ENCODE peak calls at places on chromosome 3, in eight cellular contexts. I is psoas muscle, T is cardiac muscle cell, D is transverse colon, K is left ventricle myocardium inferior, X is sigmoid colon, B is heart left ventricle, E is H9. H is an unnamed sample.

GRCh38 chr3:19885468-19885867 is 48.5 kb downstream of the EFHB start:
- DNase-seq in T (peak; percentile 70), K (no peak), D (no peak), X (no peak), I (no peak), E (peak; percentile 35), B (no peak), H (no peak)

GRCh38 chr3:24496529-24497482 is 2.2 kb upstream of the THRB start:
- DNase-seq in X (peak; percentile 91), T (peak; percentile 95), E (peak; percentile 84), K (peak; percentile 78), B (peak; percentile 84), D (peak; percentile 77), I (peak; percentile 82), H (no peak)

GRCh38 chr3:172717493-172718088 is 6.7 kb upstream of the NCEH1 start:
- DNase-seq in X (no peak), B (no peak), D (no peak), K (no peak), I (no peak), E (no peak), T (no peak), H (no peak)

GRCh38 chr3:1609416-1609815 is 489.2 kb upstream of the CNTN4 start:
- DNase-seq in I (no peak), T (no peak), X (no peak), B (no peak), K (no peak), E (no peak), D (no peak), H (no peak)

GRCh38 chr3:58824285-58824684 is 157.7 kb upstream of the FAM3D start:
- DNase-seq in I (no peak), B (no peak), X (no peak), T (peak; percentile 65), D (peak; percentile 79), K (peak; percentile 20), E (peak; percentile 59), H (no peak)

GRCh38 chr3:53231532-53232511 is 24.0 kb downstream of the TKT start:
- DNase-seq in D (no peak), B (no peak), E (no peak), I (peak; percentile 37), K (peak; percentile 10), T (no peak), X (no peak), H (no peak)

GRCh38 chr3:52089691-52090090 is 33.3 kb upstream of the DUSP7 start:
- DNase-seq in I (peak; percentile 21), K (no peak), E (no peak), D (no peak), B (no peak), X (no peak), T (no peak), H (no peak)

GRCh38 chr3:196517919-196518318 is 2.8 kb upstream of the SMCO1 start:
- DNase-seq in T (peak; percentile 37), D (no peak), I (no peak), X (no peak), E (peak; percentile 53), B (no peak), K (no peak), H (no peak)

GRCh38 chr3:141373232-141373631 is 4.9 kb downstream of the ZBTB38 start:
- DNase-seq in K (no peak), E (no peak), D (no peak), X (no peak), T (no peak), I (no peak), B (no peak), H (no peak)

GRCh38 chr3:73497646-73498406 is 126.9 kb downstream of the PDZRN3 start:
- DNase-seq in B (no peak), K (no peak), X (no peak), I (no peak), E (no peak), D (no peak), T (no peak), H (no peak)

GRCh38 chr3:151538706-151539403 is 78.0 kb upstream of the IGSF10 start:
- DNase-seq in I (no peak), X (peak; percentile 64), B (no peak), T (peak; percentile 29), E (no peak), K (no peak), D (no peak), H (no peak)

GRCh38 chr3:12138044-12138443 is 20.7 kb downstream of the TIMP4 start:
- DNase-seq in X (no peak), K (no peak), I (no peak), T (peak; percentile 55), E (peak; percentile 44), B (no peak), D (peak; percentile 35), H (no peak)

GRCh38 chr3:98814799-98815450 is 51.8 kb downstream of the ST3GAL6 start:
- DNase-seq in B (no peak), K (no peak), E (no peak), X (no peak), T (peak; percentile 73), I (no peak), D (no peak), H (no peak)

GRCh38 chr3:123046262-123046873 is 18.8 kb upstream of the SEMA5B start:
- DNase-seq in D (no peak), T (no peak), K (no peak), X (no peak), E (no peak), I (no peak), B (no peak), H (no peak)

GRCh38 chr3:25781145-25781757 is 2.0 kb downstream of the NGLY1 start:
- DNase-seq in X (no peak), E (no peak), D (no peak), I (no peak), T (no peak), B (no peak), K (no peak), H (no peak)

GRCh38 chr3:163476179-163476578 is 1602.1 kb downstream of the SI start:
- DNase-seq in D (no peak), T (no peak), I (no peak), E (no peak), X (no peak), B (no peak), K (no peak), H (no peak)

GRCh38 chr3:102090646-102091045 is 241.3 kb downstream of the NFKBIZ start:
- DNase-seq in E (no peak), T (no peak), I (no peak), B (no peak), D (no peak), K (no peak), X (no peak), H (no peak)

GRCh38 chr3:96059301-96059700 is 755.1 kb upstream of the EPHA6 start:
- DNase-seq in X (no peak), B (no peak), D (no peak), T (no peak), E (no peak), I (no peak), K (no peak), H (no peak)

GRCh38 chr3:3154879-3155610 is 24.4 kb downstream of the CRBN start:
- DNase-seq in D (no peak), I (no peak), X (no peak), E (no peak), T (no peak), K (no peak), B (no peak), H (no peak)

GRCh38 chr3:108475220-108475782 is 35.1 kb downstream of the MYH15 start:
- DNase-seq in D (no peak), B (no peak), K (no peak), T (no peak), X (no peak), I (no peak), E (no peak), H (no peak)

GRCh38 chr3:125003369-125003853 is 52.4 kb downstream of the HEG1 start:
- DNase-seq in I (peak; percentile 90), E (no peak), K (peak; percentile 68), B (no peak), T (peak; percentile 78), D (peak; percentile 34), X (peak; percentile 91), H (no peak)

GRCh38 chr3:111582114-111582461 is 13.1 kb downstream of the ZBED2 start:
- DNase-seq in D (no peak), B (no peak), T (peak; percentile 57), X (no peak), E (no peak), I (no peak), K (no peak), H (no peak)

GRCh38 chr3:67094769-67095168 is 96.7 kb downstream of the KBTBD8 start:
- DNase-seq in D (no peak), T (peak; percentile 55), X (peak; percentile 63), I (no peak), K (no peak), E (no peak), B (no peak), H (no peak)

GRCh38 chr3:189393598-189393997 is 221.8 kb downstream of the TPRG1 start:
- DNase-seq in D (peak; percentile 21), K (no peak), X (no peak), T (peak; percentile 47), I (no peak), E (no peak), B (no peak), H (no peak)
- H3K4me1 ChIP-seq in D (peaks cover 39% of the 10 kb centered on the region), K (no peaks in the 10 kb centered on the region), X (no peaks in the 10 kb centered on the region), T (no peaks in the 10 kb centered on the region), I (no peaks in the 10 kb centered on the region), E (no peaks in the 10 kb centered on the region), B (no peaks in the 10 kb centered on the region), H (no peaks in the 10 kb centered on the region)

DNA sequence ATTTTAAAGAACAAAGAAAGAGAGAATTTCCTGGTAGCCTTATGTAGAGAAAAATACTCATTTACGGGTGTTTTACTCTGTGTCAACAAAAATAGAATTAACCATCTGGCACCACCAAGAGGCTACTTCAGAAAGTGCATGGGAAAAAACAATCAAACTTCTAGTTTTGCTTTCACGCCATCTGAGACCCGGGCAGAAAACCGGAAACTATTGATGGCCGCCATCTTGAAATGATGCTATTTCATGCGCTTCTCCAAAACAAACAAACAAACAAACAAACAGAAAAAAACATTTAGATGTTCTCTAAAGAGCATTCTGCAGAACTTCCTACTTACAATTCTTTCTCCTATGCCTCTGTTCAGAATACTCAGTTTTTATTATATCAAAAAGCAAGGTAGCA is 49.4 kb upstream of the SYNPR start:
- DNase-seq in X (no peak), K (no peak), E (peak; percentile 55), I (no peak), B (no peak), T (peak; percentile 49), D (no peak), H (no peak)
- TF ChIP-seq CTCF in X (peak; percentile 43), K (peak; percentile 65), E (peak; percentile 81), I (peak; percentile 25), B (peak; percentile 41), T (peak; percentile 58), D (peak; percentile 67), H (no peak)

GRCh38 chr3:136277115-136277514 is 27.0 kb downstream of the PCCB start:
- DNase-seq in D (no peak), K (no peak), X (no peak), T (no peak), E (no peak), I (no peak), B (no peak), H (no peak)
- H3K9me3 ChIP-seq in D (peaks cover 26% of the 10 kb centered on the region), K (peaks cover 30% of the 10 kb centered on the region), X (peaks cover 4% of the 10 kb centered on the region), T (no peaks in the 10 kb centered on the region), E (peaks cover 7% of the 10 kb centered on the region), I (peaks cover 22% of the 10 kb centered on the region), B (peaks cover 25% of the 10 kb centered on the region), H (no peaks in the 10 kb centered on the region)

DNA sequence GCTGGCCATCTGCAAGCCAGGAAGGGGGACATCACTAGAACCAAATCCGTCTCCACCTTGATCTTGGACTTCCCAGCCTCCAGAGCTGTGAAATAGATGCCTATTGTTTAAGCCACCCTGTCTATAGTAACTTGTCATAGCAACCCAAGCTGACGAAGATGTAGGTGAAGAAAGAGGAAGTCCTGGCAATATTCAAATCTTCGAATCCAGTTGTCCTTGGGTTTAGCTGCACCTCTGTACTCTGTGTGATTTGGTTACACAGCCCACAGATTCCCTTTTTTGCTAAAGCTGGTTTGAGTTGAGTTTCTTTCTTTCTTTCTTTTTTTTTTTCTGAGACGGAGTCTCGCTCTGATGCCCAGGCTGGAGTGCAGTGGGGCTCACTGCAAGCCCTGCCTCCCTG is 68.0 kb upstream of the XCR1 start:
- DNase-seq in I (no peak), E (no peak), K (no peak), T (no peak), X (no peak), D (no peak), B (no peak), H (no peak)
- H3K4me1 ChIP-seq in I (peaks cover 5% of the 10 kb centered on the region), E (no peaks in the 10 kb centered on the region), K (peaks cover 6% of the 10 kb centered on the region), T (no peaks in the 10 kb centered on the region), X (peaks cover 11% of the 10 kb centered on the region), D (peaks cover 34% of the 10 kb centered on the region), B (no peaks in the 10 kb centered on the region), H (peaks cover 7% of the 10 kb centered on the region)

H was measured in esophagus squamous epithelium.